ENCODE peak calls at places on chromosomes 7 and 10, in five cellular contexts. One of them, this sample, is unnamed.

GRCh38 chr7:45136106-45137060 is 21.2 kb upstream of the RAMP3 start:
- DNase-seq in left ventricle myocardium inferior: no peak
- DNase-seq in GM12865: peak
- DNase-seq in GM10248: peak
- DNase-seq in heart left ventricle: peak
- DNase-seq in this sample: no peak

GRCh38 chr10:133442191-133442966 is 11.4 kb upstream of the SCART1 start:
- DNase-seq in left ventricle myocardium inferior: no peak
- DNase-seq in heart left ventricle: no peak
- DNase-seq in GM12865: no peak
- DNase-seq in GM10248: no peak
- DNase-seq in this sample: peak

GRCh38 chr10:24382979-24383663 is 174.2 kb downstream of the KIAA1217 start:
- DNase-seq in left ventricle myocardium inferior: no peak
- DNase-seq in heart left ventricle: no peak
- DNase-seq in GM12865: no peak
- DNase-seq in GM10248: peak
- DNase-seq in this sample: no peak

GRCh38 chr10:58280982-58281752 is 12.2 kb downstream of the CISD1 start:
- DNase-seq in heart left ventricle: no peak
- DNase-seq in left ventricle myocardium inferior: no peak
- DNase-seq in GM12865: no peak
- DNase-seq in GM10248: no peak
- DNase-seq in this sample: no peak

GRCh38 chr10:24901686-24902399 is 50.6 kb downstream of the PRTFDC1 start:
- DNase-seq in heart left ventricle: peak
- DNase-seq in left ventricle myocardium inferior: peak
- DNase-seq in GM12865: peak
- DNase-seq in GM10248: peak
- DNase-seq in this sample: no peak

GRCh38 chr10:12500406-12501303 is 151.3 kb downstream of the CAMK1D start:
- DNase-seq in left ventricle myocardium inferior: no peak
- DNase-seq in GM12865: no peak
- DNase-seq in GM10248: no peak
- DNase-seq in heart left ventricle: no peak
- DNase-seq in this sample: no peak

GRCh38 chr7:157479326-157479725 is 142.5 kb downstream of the DNAJB6 start:
- DNase-seq in GM10248: no peak
- DNase-seq in heart left ventricle: no peak
- DNase-seq in GM12865: no peak
- DNase-seq in left ventricle myocardium inferior: no peak
- DNase-seq in this sample: no peak

GRCh38 chr7:95804090-95804489 is 31.7 kb downstream of the DYNC1I1 start:
- DNase-seq in GM10248: no peak
- DNase-seq in left ventricle myocardium inferior: no peak
- DNase-seq in heart left ventricle: no peak
- DNase-seq in GM12865: no peak
- DNase-seq in this sample: no peak

GRCh38 chr7:94998951-94999350 is 91.6 kb downstream of the PPP1R9A start:
- DNase-seq in GM12865: no peak
- DNase-seq in left ventricle myocardium inferior: no peak
- DNase-seq in heart left ventricle: no peak
- DNase-seq in GM10248: no peak
- DNase-seq in this sample: no peak

GRCh38 chr7:144001543-144001942 is 1.4 kb downstream of the OR6B1 start:
- DNase-seq in GM12865: no peak
- DNase-seq in GM10248: no peak
- DNase-seq in left ventricle myocardium inferior: no peak
- DNase-seq in heart left ventricle: no peak
- DNase-seq in this sample: no peak

GRCh38 chr10:29723704-29724103 is 88.9 kb upstream of the SVIL start:
- DNase-seq in left ventricle myocardium inferior: no peak
- DNase-seq in GM10248: no peak
- DNase-seq in GM12865: no peak
- DNase-seq in heart left ventricle: no peak
- DNase-seq in this sample: no peak

GRCh38 chr10:54800677-54801480 is at the start of gene PCDH15:
- DNase-seq in GM12865: peak
- DNase-seq in GM10248: no peak
- DNase-seq in heart left ventricle: peak
- DNase-seq in left ventricle myocardium inferior: no peak
- DNase-seq in this sample: no peak

GRCh38 chr7:66517212-66517909 is 111.3 kb upstream of the KCTD7 start:
- DNase-seq in GM10248: no peak
- DNase-seq in heart left ventricle: no peak
- DNase-seq in GM12865: no peak
- DNase-seq in left ventricle myocardium inferior: no peak
- DNase-seq in this sample: no peak

GRCh38 chr7:156984209-156984891 is 26.1 kb downstream of the MNX1 start:
- DNase-seq in GM10248: no peak
- DNase-seq in heart left ventricle: no peak
- DNase-seq in left ventricle myocardium inferior: no peak
- DNase-seq in GM12865: no peak
- DNase-seq in this sample: no peak

GRCh38 chr10:126400641-126401040 is 12.4 kb upstream of the ADAM12 start:
- DNase-seq in heart left ventricle: no peak
- DNase-seq in GM12865: no peak
- DNase-seq in left ventricle myocardium inferior: no peak
- DNase-seq in GM10248: no peak
- DNase-seq in this sample: no peak

GRCh38 chr10:102678842-102679289 is 34.6 kb downstream of the TRIM8 start:
- DNase-seq in heart left ventricle: peak
- DNase-seq in GM12865: peak
- DNase-seq in left ventricle myocardium inferior: peak
- DNase-seq in GM10248: peak
- DNase-seq in this sample: no peak

DNA sequence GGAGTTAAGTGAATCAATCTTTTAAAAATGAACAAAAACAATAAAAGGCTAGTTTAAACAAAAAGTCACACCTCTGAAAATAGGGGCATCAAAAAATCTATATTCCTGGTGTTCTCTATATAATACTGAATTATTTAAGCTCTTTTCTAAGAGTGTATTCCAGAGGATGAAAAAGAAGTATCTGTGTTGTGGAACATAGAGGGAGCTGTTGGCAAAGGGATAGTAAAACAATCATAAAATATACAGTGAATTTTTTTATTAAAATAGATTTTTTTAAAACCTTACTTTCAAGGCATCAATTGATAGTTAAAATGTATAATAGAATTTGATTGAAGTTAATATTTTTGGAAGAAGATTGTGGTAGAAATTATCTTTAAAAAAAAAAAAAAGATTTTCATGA is 1409.1 kb upstream of the CELF2 start:
- DNase-seq in GM12865: no peak
- DNase-seq in heart left ventricle: no peak
- DNase-seq in GM10248: no peak
- DNase-seq in left ventricle myocardium inferior: no peak
- DNase-seq in this sample: no peak
- TF ChIP-seq CTCF in GM12865: peak
- TF ChIP-seq CTCF in heart left ventricle: no peak
- TF ChIP-seq CTCF in GM10248: no peak
- TF ChIP-seq CTCF in left ventricle myocardium inferior: peak
- TF ChIP-seq CTCF in this sample: peak

GRCh38 chr10:115093776-115094361 is 704 bp downstream of the ATRNL1 start:
- DNase-seq in left ventricle myocardium inferior: no peak
- DNase-seq in heart left ventricle: no peak
- DNase-seq in GM12865: peak
- DNase-seq in GM10248: peak
- DNase-seq in this sample: no peak
- TF ChIP-seq CTCF in left ventricle myocardium inferior: no peak
- TF ChIP-seq CTCF in heart left ventricle: no peak
- TF ChIP-seq CTCF in GM12865: peak
- TF ChIP-seq CTCF in GM10248: peak
- TF ChIP-seq CTCF in this sample: peak

GRCh38 chr7:11366118-11366517 is 392.4 kb downstream of the PHF14 start:
- DNase-seq in left ventricle myocardium inferior: no peak
- DNase-seq in GM12865: no peak
- DNase-seq in GM10248: no peak
- DNase-seq in heart left ventricle: no peak
- DNase-seq in this sample: no peak

GRCh38 chr7:11374629-11375028 is 401.0 kb downstream of the PHF14 start:
- DNase-seq in GM12865: no peak
- DNase-seq in GM10248: no peak
- DNase-seq in left ventricle myocardium inferior: no peak
- DNase-seq in heart left ventricle: no peak
- DNase-seq in this sample: no peak

GRCh38 chr7:11373546-11374142 is 400.0 kb downstream of the PHF14 start:
- DNase-seq in left ventricle myocardium inferior: no peak
- DNase-seq in heart left ventricle: no peak
- DNase-seq in GM12865: no peak
- DNase-seq in GM10248: no peak
- DNase-seq in this sample: no peak

DNA sequence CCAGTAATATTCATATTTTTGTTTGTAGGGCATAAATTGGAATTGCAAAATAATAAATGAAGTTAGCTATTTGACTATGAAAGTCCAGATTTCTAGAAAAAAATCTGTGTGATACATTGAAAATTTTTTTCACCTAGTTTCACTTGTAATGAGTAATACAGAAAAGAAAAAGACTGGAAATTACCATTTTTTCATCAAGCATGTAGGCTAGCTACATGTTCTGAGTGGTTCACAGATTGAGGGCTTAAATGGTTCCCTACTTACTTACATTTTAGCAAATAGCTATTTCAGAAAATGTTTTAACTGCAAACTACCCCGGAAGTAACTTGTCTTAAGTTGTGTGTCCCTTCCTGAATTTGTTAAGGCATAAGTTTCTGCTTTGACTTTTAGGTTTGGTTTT is 396.0 kb downstream of the PHF14 start:
- DNase-seq in heart left ventricle: no peak
- DNase-seq in GM10248: no peak
- DNase-seq in GM12865: no peak
- DNase-seq in left ventricle myocardium inferior: no peak
- DNase-seq in this sample: no peak
- TF ChIP-seq CTCF in heart left ventricle: no peak
- TF ChIP-seq CTCF in GM10248: no peak
- TF ChIP-seq CTCF in GM12865: no peak
- TF ChIP-seq CTCF in left ventricle myocardium inferior: no peak
- TF ChIP-seq CTCF in this sample: no peak

GRCh38 chr7:98927125-98927524 is 48.8 kb downstream of the TRRAP start:
- DNase-seq in heart left ventricle: no peak
- DNase-seq in GM12865: no peak
- DNase-seq in left ventricle myocardium inferior: no peak
- DNase-seq in GM10248: no peak
- DNase-seq in this sample: no peak

GRCh38 chr7:98923512-98923911 is 45.2 kb downstream of the TRRAP start:
- DNase-seq in GM12865: no peak
- DNase-seq in left ventricle myocardium inferior: no peak
- DNase-seq in heart left ventricle: no peak
- DNase-seq in GM10248: no peak
- DNase-seq in this sample: no peak

GRCh38 chr7:98917331-98917730 is 39.0 kb downstream of the TRRAP start:
- DNase-seq in GM10248: no peak
- DNase-seq in GM12865: no peak
- DNase-seq in heart left ventricle: no peak
- DNase-seq in left ventricle myocardium inferior: no peak
- DNase-seq in this sample: peak

GRCh38 chr7:98921608-98922372 is 43.5 kb downstream of the TRRAP start:
- DNase-seq in GM10248: no peak
- DNase-seq in heart left ventricle: no peak
- DNase-seq in GM12865: no peak
- DNase-seq in left ventricle myocardium inferior: no peak
- DNase-seq in this sample: no peak

DNA sequence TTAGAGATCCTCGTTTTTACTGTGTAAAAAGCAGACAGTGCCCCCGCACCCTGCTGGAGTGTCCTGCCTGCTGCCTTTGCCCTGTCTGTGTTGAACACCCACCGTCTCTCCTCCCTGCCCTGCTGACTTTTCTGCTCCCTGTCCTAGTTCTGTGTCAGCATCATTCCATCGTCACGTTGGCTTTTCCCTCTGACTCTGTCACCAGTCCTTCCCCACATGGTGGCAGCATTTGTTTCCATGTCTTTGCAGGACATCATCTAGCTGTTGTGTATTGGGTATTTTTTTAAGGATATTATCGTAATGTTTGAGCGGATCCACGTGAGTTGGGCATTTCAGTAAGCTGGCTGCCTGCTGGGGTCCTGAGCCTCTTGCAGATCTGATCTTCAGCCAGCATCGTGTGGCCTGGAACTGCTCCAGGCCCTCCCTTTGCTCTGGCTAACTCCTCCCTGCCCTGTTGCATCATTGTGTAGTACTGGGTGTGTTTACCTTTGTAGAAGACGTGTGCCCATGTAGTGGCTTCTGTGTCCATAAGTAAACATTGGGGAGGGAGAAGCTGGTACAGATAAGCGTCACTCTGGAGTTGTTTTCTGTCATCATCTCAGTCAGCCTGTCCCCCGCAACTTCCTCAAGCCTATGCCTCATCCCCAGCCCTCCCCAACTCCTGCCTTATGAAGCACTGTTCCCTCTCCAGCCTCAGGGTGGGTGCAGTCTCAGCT is 44.2 kb downstream of the TRRAP start:
- DNase-seq in heart left ventricle: no peak
- DNase-seq in GM10248: no peak
- DNase-seq in left ventricle myocardium inferior: no peak
- DNase-seq in GM12865: no peak
- DNase-seq in this sample: no peak
- TF ChIP-seq CTCF in heart left ventricle: no peak
- TF ChIP-seq CTCF in GM10248: no peak
- TF ChIP-seq CTCF in left ventricle myocardium inferior: no peak
- TF ChIP-seq CTCF in GM12865: no peak
- TF ChIP-seq CTCF in this sample: no peak

DNA sequence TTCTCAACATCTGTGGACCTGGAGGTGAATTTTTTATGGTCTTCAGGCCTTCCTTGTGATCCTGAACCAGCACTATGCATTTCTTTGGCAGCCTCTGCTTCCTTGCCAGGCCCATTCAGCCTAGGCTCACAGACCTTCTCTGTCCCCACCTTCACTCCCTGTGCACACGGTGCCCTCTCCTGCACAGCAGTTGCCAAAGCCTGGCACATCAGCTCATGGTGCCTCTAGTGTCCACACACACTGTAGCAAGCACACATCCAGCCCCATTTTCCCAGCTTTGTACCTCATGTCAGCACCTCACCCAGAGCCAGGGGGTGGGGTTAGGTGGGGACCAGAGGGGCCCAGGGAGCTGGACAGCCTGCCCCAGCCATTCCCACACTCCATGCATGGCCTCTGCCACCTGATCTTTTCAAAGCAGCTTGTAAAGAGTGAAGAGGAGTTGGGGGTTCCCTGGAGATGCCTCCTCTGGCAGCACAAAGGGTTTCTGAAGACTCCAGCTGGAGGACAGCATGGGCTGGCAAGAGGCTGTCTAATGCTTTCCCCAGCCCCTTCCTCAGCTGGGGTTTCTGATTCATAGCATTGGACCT is 57.9 kb upstream of the TMEM72 start:
- DNase-seq in GM12865: no peak
- DNase-seq in heart left ventricle: no peak
- DNase-seq in GM10248: no peak
- DNase-seq in left ventricle myocardium inferior: no peak
- DNase-seq in this sample: peak
- TF ChIP-seq CTCF in GM12865: peak
- TF ChIP-seq CTCF in heart left ventricle: no peak
- TF ChIP-seq CTCF in GM10248: no peak
- TF ChIP-seq CTCF in left ventricle myocardium inferior: peak
- TF ChIP-seq CTCF in this sample: peak

GRCh38 chr7:113752689-113753088 is 166.1 kb downstream of the PPP1R3A start:
- DNase-seq in left ventricle myocardium inferior: no peak
- DNase-seq in heart left ventricle: no peak
- DNase-seq in GM12865: no peak
- DNase-seq in GM10248: no peak
- DNase-seq in this sample: no peak
- TF ChIP-seq CTCF in left ventricle myocardium inferior: no peak
- TF ChIP-seq CTCF in heart left ventricle: no peak
- TF ChIP-seq CTCF in GM12865: no peak
- TF ChIP-seq CTCF in GM10248: no peak
- TF ChIP-seq CTCF in this sample: no peak